ENCODE peak calls at places on chromosomes 12 and 14, in eight cellular contexts. V, N, G, X, F, H, S and Z are unnamed samples.

GRCh38 chr14:75417674-75418073 is 10.1 kb upstream of the JDP2 start:
- DNase-seq in V (no peak), N (no peak), G (no peak), X (no peak), F (peak; percentile 89), H (no peak), S (no peak), Z (no peak)

GRCh38 chr12:92030618-92031017 is 115.0 kb downstream of the BTG1 start:
- DNase-seq in V (peak; percentile 77), N (peak; percentile 20), G (no peak), X (no peak), F (peak; percentile 79), H (no peak), S (peak; percentile 82), Z (no peak)

GRCh38 chr14:101060171-101060601 is 156.7 kb upstream of the RTL1 start:
- DNase-seq in V (no peak), N (no peak), G (peak; percentile 2), X (no peak), F (no peak), H (peak; percentile 70), S (no peak), Z (peak; percentile 44)

GRCh38 chr14:100660498-100661339 is 66.0 kb upstream of the DLK1 start:
- DNase-seq in V (peak; percentile 39), N (no peak), G (no peak), X (no peak), F (no peak), H (no peak), S (no peak), Z (no peak)

GRCh38 chr14:69133206-69134125 is 19.5 kb downstream of the DCAF5 start:
- DNase-seq in V (no peak), N (no peak), G (no peak), X (no peak), F (peak; percentile 85), H (no peak), S (no peak), Z (peak; percentile 45)

GRCh38 chr14:82724296-82724695 is 1190.6 kb upstream of the SEL1L start:
- DNase-seq in V (no peak), N (no peak), G (no peak), X (no peak), F (peak; percentile 36), H (no peak), S (no peak), Z (no peak)

GRCh38 chr14:63672417-63673180 is 30.9 kb upstream of the WDR89 start:
- DNase-seq in V (no peak), N (no peak), G (no peak), X (no peak), F (no peak), H (no peak), S (no peak), Z (no peak)

GRCh38 chr14:95143813-95144620 is 13.3 kb downstream of the DICER1 start:
- DNase-seq in V (no peak), N (peak; percentile 13), G (no peak), X (no peak), F (peak; percentile 30), H (no peak), S (peak; percentile 38), Z (no peak)

GRCh38 chr12:2047752-2048151 is 5.0 kb upstream of the CACNA1C start:
- DNase-seq in V (no peak), N (no peak), G (no peak), X (no peak), F (no peak), H (no peak), S (no peak), Z (no peak)

GRCh38 chr12:124837249-124837897 is 26.3 kb downstream of the SCARB1 start:
- DNase-seq in V (no peak), N (no peak), G (no peak), X (no peak), F (no peak), H (no peak), S (no peak), Z (no peak)

GRCh38 chr14:71322660-71323250 is 415.5 kb downstream of the PCNX1 start:
- DNase-seq in V (peak; percentile 65), N (peak; percentile 16), G (no peak), X (no peak), F (peak; percentile 73), H (no peak), S (peak; percentile 72), Z (no peak)

GRCh38 chr12:76020731-76021672 is 10.6 kb downstream of the PHLDA1 start:
- DNase-seq in V (peak; percentile 47), N (no peak), G (no peak), X (no peak), F (peak; percentile 96), H (no peak), S (no peak), Z (no peak)

GRCh38 chr12:6861391-6861790 is 5.9 kb upstream of the TPI1 start:
- DNase-seq in V (no peak), N (no peak), G (no peak), X (no peak), F (no peak), H (no peak), S (no peak), Z (no peak)

GRCh38 chr12:12726543-12727093 is 9.4 kb downstream of the CDKN1B start:
- DNase-seq in V (peak; percentile 48), N (no peak), G (no peak), X (no peak), F (peak; percentile 56), H (no peak), S (peak; percentile 29), Z (no peak)

GRCh38 chr14:99350751-99351150 is 78.8 kb upstream of the BCL11B start:
- DNase-seq in V (no peak), N (no peak), G (no peak), X (no peak), F (no peak), H (peak; percentile 41), S (no peak), Z (no peak)

GRCh38 chr14:24673534-24674203 is 39.7 kb upstream of the GZMB start:
- DNase-seq in V (peak; percentile 60), N (no peak), G (no peak), X (no peak), F (no peak), H (no peak), S (peak; percentile 45), Z (no peak)

GRCh38 chr12:91685917-91686316 is 459.7 kb downstream of the BTG1 start:
- DNase-seq in V (no peak), N (no peak), G (no peak), X (no peak), F (no peak), H (no peak), S (no peak), Z (no peak)

GRCh38 chr12:51863921-51864700 is 15.6 kb upstream of the FIGNL2 start:
- DNase-seq in V (peak; percentile 47), N (no peak), G (no peak), X (no peak), F (peak; percentile 53), H (peak; percentile 77), S (no peak), Z (peak; percentile 60)

GRCh38 chr14:67934851-67935250 is 115.3 kb downstream of the RAD51B start:
- DNase-seq in V (no peak), N (no peak), G (no peak), X (no peak), F (no peak), H (no peak), S (no peak), Z (no peak)
- H3K27ac ChIP-seq in V (no peak overlapping the region), N (no peak overlapping the region), G (peak overlapping the region; percentile 34), X (no peak overlapping the region), F (no peak overlapping the region), H (no peak overlapping the region), S (no peak overlapping the region), Z (no peak overlapping the region)

DNA sequence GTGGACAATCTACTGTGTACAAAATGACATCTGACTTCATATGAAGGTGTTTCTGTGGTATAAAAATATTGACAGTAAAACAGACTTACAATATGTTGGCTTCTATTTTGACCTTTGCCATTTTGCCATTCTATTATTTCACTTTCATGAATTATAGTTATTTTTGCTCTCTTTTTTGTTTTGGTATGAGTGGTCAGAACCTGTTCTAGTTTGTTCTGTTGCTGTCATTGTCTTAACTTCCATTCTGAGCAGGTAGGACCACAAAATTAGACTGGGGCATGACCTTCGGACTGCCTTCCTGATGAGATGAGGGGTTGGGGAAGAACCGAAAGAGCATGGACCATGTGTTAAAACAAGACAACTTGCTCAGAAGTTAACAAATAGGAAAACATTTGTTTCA is 36.5 kb upstream of the IFNG-AS1 start:
- DNase-seq in V (no peak), N (no peak), G (no peak), X (no peak), F (no peak), H (no peak), S (no peak), Z (no peak)
- H3K9me3 ChIP-seq in V (no peaks in the 10 kb centered on the region), N (no peaks in the 10 kb centered on the region), G (no peaks in the 10 kb centered on the region), X (no peaks in the 10 kb centered on the region), F (no peaks in the 10 kb centered on the region), H (no peaks in the 10 kb centered on the region), S (no peaks in the 10 kb centered on the region), Z (no peaks in the 10 kb centered on the region)

DNA sequence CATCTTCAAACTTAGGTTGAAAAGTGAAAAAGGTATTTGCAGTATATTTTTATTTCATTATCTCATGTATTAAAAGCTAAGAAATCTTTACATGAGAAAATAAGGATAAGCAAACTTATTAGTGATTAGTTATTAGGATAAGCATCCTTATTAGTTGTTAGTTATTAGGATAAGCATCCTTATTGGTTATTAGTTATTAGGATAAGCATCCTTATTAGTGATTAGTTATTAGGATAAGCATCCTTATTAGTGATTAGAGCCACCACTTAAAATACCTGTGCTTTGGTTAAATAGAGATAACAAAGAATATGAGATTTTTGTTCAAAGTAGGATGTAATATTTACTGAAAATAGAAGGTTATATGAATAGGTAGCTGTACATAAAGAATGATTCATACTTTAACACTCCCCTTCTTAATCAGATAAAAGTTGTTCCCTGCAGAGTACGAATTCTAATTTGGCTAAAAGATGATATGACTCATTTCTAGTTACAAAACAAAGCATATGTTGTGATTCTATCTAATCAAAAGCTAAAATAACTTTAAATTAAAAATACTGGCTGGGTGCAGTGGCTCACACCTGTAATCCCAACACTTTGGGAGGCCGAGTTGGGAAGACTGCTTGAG is 56.4 kb downstream of the KDM5A start:
- DNase-seq in V (peak; percentile 3), N (no peak), G (no peak), X (no peak), F (peak; percentile 49), H (no peak), S (no peak), Z (no peak)
- H3K27ac ChIP-seq in V (no peak overlapping the region), N (no peak overlapping the region), G (no peak overlapping the region), X (no peak overlapping the region), F (no peak overlapping the region), H (no peak overlapping the region), S (no peak overlapping the region), Z (no peak overlapping the region)

GRCh38 chr12:131088701-131089525 is 135.2 kb downstream of the ADGRD1 start:
- DNase-seq in V (no peak), N (peak; percentile 5), G (peak; percentile 9), X (peak; percentile 35), F (no peak), H (peak; percentile 57), S (no peak), Z (no peak)
- H3K9me3 ChIP-seq in V (no peaks in the 10 kb centered on the region), N (no peaks in the 10 kb centered on the region), G (no peaks in the 10 kb centered on the region), X (no peaks in the 10 kb centered on the region), F (no peaks in the 10 kb centered on the region), H (no peaks in the 10 kb centered on the region), S (no peaks in the 10 kb centered on the region), Z (no peaks in the 10 kb centered on the region)

GRCh38 chr14:65382586-65382985 is 29.9 kb upstream of the FUT8 start:
- DNase-seq in V (no peak), N (no peak), G (no peak), X (no peak), F (no peak), H (no peak), S (no peak), Z (no peak)
- H3K27ac ChIP-seq in V (no peak overlapping the region), N (no peak overlapping the region), G (no peak overlapping the region), X (no peak overlapping the region), F (no peak overlapping the region), H (no peak overlapping the region), S (no peak overlapping the region), Z (no peak overlapping the region)